ENCODE peak calls at places on chromosomes 3 and 15, in ten cellular contexts. V is astrocyte of the spinal cord, T is type B pancreatic cell, Z is neural progenitor cell, L is A549, G is fibroblast of mammary gland, O is prostate gland, X is WTC11, M is pancreas, D is GM10248. Y is an unnamed sample.

GRCh38 chr15:50764331-50765201 is 940 bp downstream of the SPPL2A start:
- DNase-seq in Z (peak; percentile 5), O (no peak), T (no peak), L (no peak), D (peak; percentile 76), G (peak; percentile 33), M (no peak), X (no peak), V (peak; percentile 33), Y (no peak)

GRCh38 chr3:127206611-127207516 is 13.9 kb downstream of the PRR23E start:
- DNase-seq in G (no peak), X (no peak), T (peak; percentile 58), O (no peak), M (no peak), V (no peak), D (peak; percentile 10), Z (no peak), L (no peak), Y (peak; percentile 77)

GRCh38 chr15:38651328-38652038 is 86.9 kb upstream of the RASGRP1 start:
- DNase-seq in V (no peak), O (no peak), T (no peak), M (no peak), X (no peak), G (no peak), Z (no peak), D (no peak), L (no peak), Y (no peak)

GRCh38 chr15:57463360-57463759 is 87.1 kb downstream of the CGNL1 start:
- DNase-seq in L (no peak), G (no peak), X (no peak), M (no peak), O (no peak), V (no peak), Z (no peak), T (no peak), D (no peak), Y (no peak)

GRCh38 chr15:62118446-62118964 is 46.6 kb downstream of the C2CD4B start:
- DNase-seq in V (no peak), L (no peak), Z (no peak), T (no peak), M (no peak), D (no peak), X (no peak), G (peak; percentile 36), O (no peak), Y (no peak)

GRCh38 chr3:197151562-197151961 is 121.9 kb upstream of the MELTF start:
- DNase-seq in T (no peak), Z (no peak), G (peak; percentile 87), D (no peak), O (no peak), X (no peak), M (no peak), L (peak; percentile 26), V (peak; percentile 55), Y (no peak)

GRCh38 chr15:100310511-100310910 is 31.3 kb downstream of the ADAMTS17 start:
- DNase-seq in O (peak; percentile 25), G (no peak), T (no peak), L (no peak), X (no peak), M (no peak), V (no peak), Z (peak; percentile 82), D (no peak), Y (no peak)

GRCh38 chr3:181695661-181696491 is 15.8 kb upstream of the SOX2 start:
- DNase-seq in X (no peak), O (no peak), T (no peak), Z (peak; percentile 63), M (no peak), L (no peak), D (no peak), V (peak; percentile 36), G (peak; percentile 37), Y (no peak)

GRCh38 chr15:70101459-70102113 is 3.9 kb upstream of the TLE3 start:
- DNase-seq in X (peak; percentile 64), M (peak; percentile 86), Z (peak; percentile 93), D (no peak), L (peak; percentile 84), T (no peak), V (peak; percentile 94), O (peak; percentile 76), G (peak; percentile 96), Y (no peak)

GRCh38 chr15:68643216-68643830 is 64.5 kb downstream of the CORO2B start:
- DNase-seq in Z (no peak), M (no peak), T (no peak), X (no peak), V (no peak), L (no peak), O (no peak), D (no peak), G (no peak), Y (no peak)

GRCh38 chr15:33055962-33056361 is 138.6 kb downstream of the FMN1 start:
- DNase-seq in D (no peak), X (no peak), L (no peak), O (no peak), T (no peak), G (no peak), V (no peak), Z (no peak), M (no peak), Y (no peak)

GRCh38 chr3:13850161-13850945 is 29.5 kb downstream of the WNT7A start:
- DNase-seq in G (no peak), Z (peak; percentile 18), T (no peak), D (no peak), V (no peak), X (peak; percentile 29), L (peak; percentile 35), O (peak; percentile 12), M (peak; percentile 33), Y (no peak)

GRCh38 chr15:84749111-84749991 is 959 bp downstream of the ZNF592 start:
- DNase-seq in L (peak; percentile 34), O (peak; percentile 11), M (peak; percentile 50), X (peak; percentile 20), G (peak; percentile 32), Z (peak; percentile 53), V (no peak), T (no peak), D (no peak), Y (no peak)
- TF ChIP-seq CTCF in L (no peak), O (no peak), M (no peak), X (no peak), G (peak; percentile 8), Z (no peak), V (no peak), T (peak; percentile 49), D (no peak), Y (peak; percentile 17)

GRCh38 chr3:45653205-45653604 is 36.0 kb upstream of the SACM1L start:
- DNase-seq in D (no peak), Z (no peak), G (no peak), V (no peak), L (no peak), O (no peak), X (no peak), T (no peak), M (no peak), Y (no peak)

GRCh38 chr3:45657853-45658252 is 31.3 kb upstream of the SACM1L start:
- DNase-seq in X (no peak), L (no peak), Z (no peak), V (no peak), G (no peak), T (no peak), D (peak; percentile 69), M (no peak), O (no peak), Y (no peak)

GRCh38 chr3:45656575-45657363 is 32.4 kb upstream of the SACM1L start:
- DNase-seq in V (peak; percentile 94), T (peak; percentile 82), M (peak; percentile 90), L (peak; percentile 95), X (peak; percentile 87), Z (peak; percentile 90), D (peak; percentile 80), O (peak; percentile 93), G (peak; percentile 98), Y (peak; percentile 97)

GRCh38 chr3:45654344-45654934 is 34.8 kb upstream of the SACM1L start:
- DNase-seq in D (no peak), X (no peak), T (no peak), O (no peak), V (no peak), M (no peak), G (no peak), Z (no peak), L (no peak), Y (no peak)

DNA sequence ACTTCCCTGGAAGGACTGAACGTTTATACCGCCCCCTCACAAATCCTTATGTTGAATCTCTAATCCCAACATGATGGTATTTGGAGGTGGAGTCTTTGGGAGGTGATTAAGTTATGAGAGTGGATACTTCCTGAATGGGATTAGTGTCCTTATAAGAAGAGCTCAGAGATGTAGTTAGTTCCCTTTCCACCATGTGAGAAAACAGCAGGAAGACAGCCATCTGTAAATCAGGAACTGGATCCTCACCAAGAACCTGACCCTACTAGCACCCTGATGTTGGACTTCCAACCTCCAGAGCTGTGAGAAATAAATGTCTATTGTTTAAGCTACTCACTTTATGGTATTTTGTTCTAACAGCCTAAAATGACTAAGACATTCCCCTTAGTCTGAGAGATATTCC is 33.3 kb upstream of the SACM1L start:
- DNase-seq in T (no peak), O (no peak), Z (no peak), L (no peak), G (peak; percentile 57), V (no peak), D (no peak), M (no peak), X (no peak), Y (no peak)
- TF ChIP-seq CTCF in T (no peak), O (no peak), Z (no peak), L (no peak), G (no peak), V (no peak), D (no peak), M (no peak), X (no peak), Y (no peak)

DNA sequence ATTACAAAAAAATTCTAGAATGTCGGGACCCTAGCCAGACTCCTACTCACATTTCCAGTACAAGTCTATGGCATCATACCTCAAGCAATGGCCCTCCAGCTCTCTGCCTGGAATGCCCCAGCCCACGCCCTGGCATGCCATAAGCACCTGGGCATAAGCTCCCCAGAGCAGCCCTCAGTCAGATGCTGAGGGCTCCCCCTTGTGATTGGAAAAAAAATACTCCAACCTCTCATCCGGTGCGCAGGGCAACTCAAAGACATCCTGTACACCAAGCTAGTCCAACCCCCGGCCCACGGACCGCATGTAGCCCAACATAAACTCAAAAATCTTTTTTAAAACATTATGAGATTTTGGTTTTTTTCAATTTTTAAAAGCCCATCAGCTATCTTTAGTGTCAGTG is 115.4 kb downstream of the NEK10 start:
- DNase-seq in O (peak; percentile 5), V (peak; percentile 64), D (peak; percentile 15), G (peak; percentile 45), T (no peak), M (peak; percentile 26), Z (peak; percentile 68), X (peak; percentile 57), L (peak; percentile 55), Y (no peak)
- TF ChIP-seq CTCF in O (no peak), V (peak; percentile 56), D (peak; percentile 40), G (peak; percentile 54), T (peak; percentile 57), M (no peak), Z (peak; percentile 65), X (no peak), L (peak; percentile 69), Y (no peak)

DNA sequence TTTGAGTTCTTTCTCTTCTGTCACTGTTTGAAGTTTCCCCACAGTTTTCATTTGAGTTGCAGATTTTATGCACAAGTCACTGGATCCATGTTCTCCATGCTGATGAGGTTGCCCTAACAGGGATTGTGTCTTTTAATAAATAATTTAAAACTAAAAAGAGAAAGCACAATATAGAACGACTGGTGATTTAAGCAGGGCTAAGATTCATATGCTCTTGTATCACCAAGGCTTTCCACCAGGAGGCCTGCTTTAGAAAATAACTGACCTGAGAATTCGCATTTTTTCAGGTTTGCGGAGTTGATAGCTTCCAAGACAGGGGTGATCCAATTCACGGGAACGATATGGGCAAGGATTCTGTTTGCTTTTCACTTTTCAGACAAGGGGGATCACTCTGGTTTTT is 252.0 kb upstream of the VEPH1 start:
- DNase-seq in D (no peak), X (no peak), O (no peak), G (no peak), M (no peak), T (no peak), Z (no peak), L (no peak), V (no peak), Y (no peak)
- TF ChIP-seq CTCF in D (no peak), X (no peak), O (no peak), G (peak; percentile 38), M (no peak), T (peak; percentile 58), Z (peak; percentile 36), L (no peak), V (peak; percentile 24), Y (no peak)